ENCODE peak calls at places on chromosomes 4 and X, in four cellular contexts. R is H9, X is H1, K is mesendoderm. U is an unnamed sample.

GRCh38 chr4:1765409-1766335 is 27.4 kb upstream of the FGFR3 start:
- DNase-seq in R (no peak), X (no peak), K (peak; percentile 46), U (no peak)

GRCh38 chr4:76955187-76955586 is 5.6 kb downstream of the SEPTIN11 start:
- DNase-seq in R (no peak), X (no peak), K (no peak), U (peak; percentile 69)

GRCh38 chr4:151417164-151417571 is 8.2 kb downstream of the FHIP1A start:
- DNase-seq in R (no peak), X (no peak), K (peak; percentile 45), U (no peak)

GRCh38 chr4:142715727-142716126 is 130.4 kb downstream of the INPP4B start:
- DNase-seq in R (no peak), X (no peak), K (no peak), U (no peak)

GRCh38 chrX:143633530-143634372 is 2.1 kb downstream of the SLITRK4 start:
- DNase-seq in R (peak; percentile 32), X (no peak), K (peak; percentile 32), U (no peak)

GRCh38 chr4:86592553-86593249 is 1.4 kb upstream of the PTPN13 start:
- DNase-seq in R (no peak), X (no peak), K (peak; percentile 54), U (peak; percentile 6)

GRCh38 chrX:44314259-44314734 is 29.2 kb downstream of the EFHC2 start:
- DNase-seq in R (no peak), X (no peak), K (peak; percentile 72), U (peak; percentile 35)

GRCh38 chr4:153676491-153676890 is 7.6 kb upstream of the TLR2 start:
- DNase-seq in R (no peak), X (no peak), K (no peak), U (peak; percentile 12)

GRCh38 chr4:13542577-13543042 is 1.7 kb downstream of the NKX3-2 start:
- DNase-seq in R (no peak), X (no peak), K (no peak), U (no peak)

GRCh38 chrX:134571831-134572230 is 86.4 kb downstream of the PLAC1 start:
- DNase-seq in R (no peak), X (no peak), K (no peak), U (no peak)

GRCh38 chrX:51456814-51457213 is 39.6 kb downstream of the NUDT11 start:
- DNase-seq in R (no peak), X (no peak), K (peak; percentile 74), U (no peak)

GRCh38 chrX:18828832-18829404 is 121.5 kb downstream of the PPEF1 start:
- DNase-seq in R (no peak), X (no peak), K (no peak), U (no peak)

GRCh38 chr4:3462790-3463415 is at the start of gene DOK7:
- DNase-seq in R (no peak), X (no peak), K (no peak), U (no peak)

GRCh38 chr4:108477527-108478108 is 142.8 kb upstream of the RPL34 start:
- DNase-seq in R (no peak), X (no peak), K (no peak), U (no peak)

GRCh38 chrX:8668797-8669196 is 63.1 kb downstream of the ANOS1 start:
- DNase-seq in R (no peak), X (no peak), K (peak; percentile 84), U (no peak)

GRCh38 chr4:15894923-15895411 is 43.6 kb downstream of the FGFBP1 start:
- DNase-seq in R (no peak), X (no peak), K (no peak), U (peak; percentile 18)

GRCh38 chr4:125398263-125398662 is 83.5 kb downstream of the FAT4 start:
- DNase-seq in R (no peak), X (no peak), K (no peak), U (no peak)

GRCh38 chrX:16186380-16187007 is 19.2 kb downstream of the MAGEB17 start:
- DNase-seq in R (peak; percentile 69), X (peak; percentile 44), K (peak; percentile 67), U (no peak)
- H3K9ac ChIP-seq in R (no peak overlapping the region), X (no peak overlapping the region), K (peak overlapping the region; percentile 1), U (no peak overlapping the region)

GRCh38 chr4:40241026-40241425 is 44.2 kb downstream of the RHOH start:
- DNase-seq in R (no peak), X (no peak), K (no peak), U (no peak)
- H3K4me1 ChIP-seq in R (no peaks in the 10 kb centered on the region), X (no peaks in the 10 kb centered on the region), K (no peaks in the 10 kb centered on the region), U (no peaks in the 10 kb centered on the region)

GRCh38 chrX:150849996-150850720 is 48.3 kb downstream of the CD99L2 start:
- DNase-seq in R (no peak), X (no peak), K (no peak), U (no peak)

GRCh38 chrX:150847088-150847487 is 51.4 kb downstream of the CD99L2 start:
- DNase-seq in R (no peak), X (no peak), K (no peak), U (no peak)

GRCh38 chrX:150849486-150849885 is 49.0 kb downstream of the CD99L2 start:
- DNase-seq in R (no peak), X (no peak), K (no peak), U (no peak)

GRCh38 chrX:150846130-150846529 is 52.3 kb downstream of the CD99L2 start:
- DNase-seq in R (no peak), X (no peak), K (no peak), U (no peak)

DNA sequence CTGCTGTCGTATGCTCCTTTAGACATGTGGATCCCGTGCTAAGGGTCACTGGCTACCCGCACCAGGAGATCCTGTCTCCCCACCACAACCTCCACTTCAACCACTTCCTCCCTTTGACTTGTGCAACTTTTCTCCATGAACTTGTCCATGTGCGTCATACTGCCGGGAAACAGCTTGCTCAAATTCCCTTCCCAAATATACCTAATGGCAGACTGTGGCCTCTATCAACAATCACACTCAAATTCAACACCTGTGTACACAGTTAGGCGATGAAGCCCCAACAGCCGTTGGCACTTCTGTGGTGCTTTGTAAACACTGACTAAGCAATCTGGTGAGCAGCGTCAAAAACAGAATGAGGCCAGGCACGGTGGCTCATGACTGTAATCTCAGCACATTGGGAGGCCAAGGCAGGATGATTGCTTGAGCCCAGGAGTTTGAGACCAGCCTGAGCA is 49.5 kb downstream of the CD99L2 start:
- DNase-seq in R (no peak), X (no peak), K (no peak), U (no peak)
- H4K5ac ChIP-seq in R (no peak overlapping the region), X (no peak overlapping the region), K (no peak overlapping the region), U (no peak overlapping the region)

GRCh38 chrX:70478521-70478920 is 33.9 kb downstream of the DLG3 start:
- DNase-seq in R (no peak), X (no peak), K (no peak), U (no peak)

GRCh38 chrX:70479970-70480659 is 35.5 kb downstream of the DLG3 start:
- DNase-seq in R (peak; percentile 36), X (no peak), K (peak; percentile 34), U (no peak)

GRCh38 chrX:70480660-70481018 is 36.0 kb downstream of the DLG3 start:
- DNase-seq in R (no peak), X (no peak), K (no peak), U (no peak)

GRCh38 chrX:70477734-70478075 is 33.1 kb downstream of the DLG3 start:
- DNase-seq in R (no peak), X (no peak), K (no peak), U (no peak)

GRCh38 chrX:70479197-70479969 is 34.7 kb downstream of the DLG3 start:
- DNase-seq in R (no peak), X (no peak), K (no peak), U (peak; percentile 83)
- H3K9ac ChIP-seq in R (no peak overlapping the region), X (no peak overlapping the region), K (no peak overlapping the region), U (peak overlapping the region; percentile 2)

GRCh38 chrX:35015627-35016026 is 73.0 kb downstream of the FAM47B start:
- DNase-seq in R (no peak), X (no peak), K (no peak), U (no peak)
- H3K4me1 ChIP-seq in R (peaks cover 2% of the 10 kb centered on the region), X (no peaks in the 10 kb centered on the region), K (no peaks in the 10 kb centered on the region), U (peaks cover 3% of the 10 kb centered on the region)

GRCh38 chrX:39261446-39262147 is 460.3 kb downstream of the MID1IP1 start:
- DNase-seq in R (no peak), X (no peak), K (peak; percentile 63), U (no peak)
- H4K5ac ChIP-seq in R (no peak overlapping the region), X (no peak overlapping the region), K (no peak overlapping the region), U (no peak overlapping the region)

DNA sequence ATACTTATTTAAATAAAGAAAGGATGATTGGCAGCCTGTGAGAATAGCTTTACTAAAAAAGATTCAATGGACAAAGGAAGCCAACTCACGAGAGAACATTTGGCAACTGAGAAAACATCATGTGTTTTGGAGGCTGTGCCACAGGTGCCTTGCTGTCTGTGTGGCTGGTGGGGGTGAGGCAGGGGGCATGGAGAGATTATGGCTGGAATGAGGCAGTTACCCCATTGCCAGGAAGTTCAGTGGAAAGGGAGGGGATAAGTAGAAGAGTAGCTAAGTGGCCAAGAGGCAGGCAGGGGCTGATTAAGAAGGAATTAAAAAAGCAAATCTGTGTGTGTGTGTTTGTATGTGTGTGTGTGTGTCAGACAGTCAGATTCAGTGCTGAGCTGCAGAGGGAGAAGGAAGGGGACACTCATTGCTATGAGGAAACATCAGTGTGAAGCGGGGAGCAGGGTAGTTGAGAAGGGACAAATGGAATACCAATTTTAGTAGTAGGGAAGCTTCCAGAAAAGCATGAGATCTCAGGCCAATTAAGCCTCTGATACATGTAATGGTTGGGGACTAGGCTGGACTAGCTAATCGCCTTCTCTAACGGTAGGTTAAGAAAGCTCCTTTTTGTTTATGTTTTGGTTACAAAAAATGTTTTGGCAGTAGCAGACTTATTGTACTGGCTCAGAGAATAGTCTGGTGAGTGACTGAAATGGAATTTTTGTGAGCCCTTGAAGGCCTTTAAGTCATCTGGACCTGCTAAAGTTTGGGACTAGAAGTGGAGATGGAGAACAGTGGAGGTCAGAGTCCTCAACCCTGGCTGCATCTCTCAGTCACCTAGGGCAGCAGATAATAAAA is 18.5 kb downstream of the TMEM164 start:
- DNase-seq in R (no peak), X (no peak), K (no peak), U (peak; percentile 75)
- H3K9ac ChIP-seq in R (no peak overlapping the region), X (no peak overlapping the region), K (no peak overlapping the region), U (no peak overlapping the region)

GRCh38 chr4:8147231-8147970 is 11.2 kb downstream of the ABLIM2 start:
- DNase-seq in R (no peak), X (no peak), K (peak; percentile 62), U (no peak)

GRCh38 chr4:8144359-8144758 is 14.3 kb downstream of the ABLIM2 start:
- DNase-seq in R (peak; percentile 57), X (no peak), K (peak; percentile 65), U (no peak)

GRCh38 chr4:8143392-8144140 is 15.0 kb downstream of the ABLIM2 start:
- DNase-seq in R (no peak), X (no peak), K (peak; percentile 33), U (no peak)

GRCh38 chr4:8148159-8148558 is 10.5 kb downstream of the ABLIM2 start:
- DNase-seq in R (no peak), X (no peak), K (no peak), U (no peak)

GRCh38 chr4:8146158-8146557 is 12.5 kb downstream of the ABLIM2 start:
- DNase-seq in R (no peak), X (no peak), K (no peak), U (no peak)
- H3K4me1 ChIP-seq in R (no peaks in the 10 kb centered on the region), X (peaks cover 11% of the 10 kb centered on the region), K (no peaks in the 10 kb centered on the region), U (no peaks in the 10 kb centered on the region)